ENCODE peak calls at places on chromosomes 12 and 14, in seven cellular contexts. Q, J, E, F, A, W and D are unnamed samples. For H3K9me3, the result is how much of the 10 kb centered on the place peaks cover.

GRCh38 chr12:45669093-45669492 is 60.4 kb upstream of the ARID2 start:
- DNase-seq in Q (no peak), J (no peak), E (no peak), F (no peak), A (no peak), W (no peak), D (no peak)

GRCh38 chr12:49014547-49014946 is 4.0 kb downstream of the PRKAG1 start:
- DNase-seq in Q (peak), J (no peak), E (no peak), F (no peak), A (no peak), W (peak), D (no peak)

GRCh38 chr12:48819986-48820385 is 1.7 kb downstream of the CACNB3 start:
- DNase-seq in Q (no peak), J (no peak), E (no peak), F (no peak), A (no peak), W (no peak), D (no peak)

GRCh38 chr14:25349269-25349668 is 299.3 kb upstream of the STXBP6 start:
- DNase-seq in Q (no peak), J (no peak), E (no peak), F (no peak), A (peak), W (no peak), D (no peak)

GRCh38 chr12:94793191-94793595 is 142.8 kb upstream of the TMCC3 start:
- DNase-seq in Q (peak), J (no peak), E (no peak), F (no peak), A (no peak), W (no peak), D (no peak)

GRCh38 chr14:54109521-54110120 is 153.0 kb upstream of the BMP4 start:
- DNase-seq in Q (no peak), J (no peak), E (no peak), F (no peak), A (no peak), W (peak), D (no peak)

GRCh38 chr12:79508622-79509021 is 182.1 kb downstream of the PAWR start:
- DNase-seq in Q (no peak), J (no peak), E (no peak), F (no peak), A (no peak), W (no peak), D (no peak)

GRCh38 chr12:94707892-94708291 is 57.5 kb upstream of the TMCC3 start:
- DNase-seq in Q (peak), J (no peak), E (no peak), F (peak), A (peak), W (no peak), D (no peak)

GRCh38 chr14:105891631-105892452 is 365.5 kb downstream of the TMEM121 start:
- DNase-seq in Q (no peak), J (peak), E (no peak), F (no peak), A (no peak), W (no peak), D (no peak)

GRCh38 chr12:94318178-94318577 is 141.5 kb downstream of the CEP83 start:
- DNase-seq in Q (no peak), J (no peak), E (no peak), F (no peak), A (no peak), W (no peak), D (no peak)

GRCh38 chr14:50533806-50534205 is 1.4 kb upstream of the MAP4K5 start:
- DNase-seq in Q (no peak), J (no peak), E (no peak), F (no peak), A (no peak), W (peak), D (no peak)

GRCh38 chr14:38442208-38442607 is 186.3 kb upstream of the CLEC14A start:
- DNase-seq in Q (peak), J (no peak), E (no peak), F (no peak), A (no peak), W (no peak), D (no peak)

GRCh38 chr12:7155471-7156034 is 25.4 kb downstream of the CLSTN3 start:
- DNase-seq in Q (peak), J (peak), E (no peak), F (no peak), A (no peak), W (peak), D (no peak)

GRCh38 chr12:93378373-93379310 is 917 bp downstream of the NUDT4 start:
- DNase-seq in Q (peak), J (peak), E (peak), F (peak), A (peak), W (peak), D (peak)

GRCh38 chr14:96126783-96127271 is 77.8 kb upstream of the BDKRB2 start:
- DNase-seq in Q (no peak), J (no peak), E (no peak), F (peak), A (no peak), W (no peak), D (no peak)

GRCh38 chr12:53750812-53751335 is 905 bp downstream of the CISTR start:
- DNase-seq in Q (no peak), J (peak), E (no peak), F (no peak), A (peak), W (no peak), D (no peak)

GRCh38 chr12:85516667-85517325 is 236.8 kb downstream of the ALX1 start:
- DNase-seq in Q (no peak), J (no peak), E (no peak), F (no peak), A (no peak), W (peak), D (no peak)

GRCh38 chr14:31829256-31829923 is 247.7 kb upstream of the ARHGAP5 start:
- DNase-seq in Q (peak), J (no peak), E (no peak), F (no peak), A (no peak), W (peak), D (peak)

GRCh38 chr14:102930753-102931579 is 8.5 kb downstream of the AMN start:
- DNase-seq in Q (peak), J (peak), E (no peak), F (peak), A (no peak), W (peak), D (no peak)

GRCh38 chr12:109258201-109258600 is 50.9 kb downstream of the FOXN4 start:
- DNase-seq in Q (no peak), J (no peak), E (no peak), F (no peak), A (no peak), W (no peak), D (no peak)

GRCh38 chr12:109099426-109100020 is 2.1 kb downstream of the UNG start:
- DNase-seq in Q (no peak), J (no peak), E (no peak), F (no peak), A (no peak), W (no peak), D (no peak)

GRCh38 chr12:578743-579449 is 84.3 kb downstream of the NINJ2 start:
- DNase-seq in Q (no peak), J (no peak), E (no peak), F (no peak), A (no peak), W (no peak), D (peak)

GRCh38 chr12:25151476-25151875 is 43.5 kb downstream of the DNAI7 start:
- DNase-seq in Q (peak), J (no peak), E (peak), F (peak), A (no peak), W (peak), D (no peak)

GRCh38 chr14:43413094-43413493 is 1094.0 kb downstream of the FSCB start:
- DNase-seq in Q (no peak), J (no peak), E (no peak), F (no peak), A (no peak), W (no peak), D (no peak)

GRCh38 chr12:23884909-23885308 is 64.6 kb downstream of the SOX5 start:
- DNase-seq in Q (no peak), J (no peak), E (no peak), F (no peak), A (no peak), W (no peak), D (no peak)

GRCh38 chr12:79119796-79120195 is 255.2 kb downstream of the SYT1 start:
- DNase-seq in Q (peak), J (no peak), E (no peak), F (no peak), A (no peak), W (no peak), D (no peak)

GRCh38 chr12:126163984-126164383 is 1098.7 kb downstream of the AACS start:
- DNase-seq in Q (no peak), J (no peak), E (no peak), F (no peak), A (no peak), W (no peak), D (no peak)

GRCh38 chr12:72966684-72967083 is 694.5 kb downstream of the TRHDE start:
- DNase-seq in Q (no peak), J (no peak), E (no peak), F (no peak), A (no peak), W (no peak), D (no peak)

GRCh38 chr12:46557539-46558373 is 185.2 kb upstream of the SLC38A2 start:
- DNase-seq in Q (peak), J (no peak), E (no peak), F (no peak), A (no peak), W (peak), D (no peak)

GRCh38 chr14:53151523-53151866 is 1.6 kb downstream of the DDHD1 start:
- DNase-seq in Q (no peak), J (no peak), E (no peak), F (no peak), A (peak), W (no peak), D (no peak)

GRCh38 chr14:74401504-74402241 is 24.3 kb downstream of the SYNDIG1L start:
- DNase-seq in Q (no peak), J (no peak), E (no peak), F (peak), A (peak), W (no peak), D (no peak)

GRCh38 chr14:35161231-35161630 is 38.9 kb downstream of the PRORP start:
- DNase-seq in Q (peak), J (no peak), E (no peak), F (no peak), A (no peak), W (peak), D (no peak)

GRCh38 chr12:25960176-25960575 is 1.7 kb downstream of the RASSF8 start:
- DNase-seq in Q (peak), J (no peak), E (peak), F (no peak), A (peak), W (peak), D (no peak)

GRCh38 chr12:68367136-68367535 is 35.0 kb upstream of the MDM1 start:
- DNase-seq in Q (no peak), J (no peak), E (no peak), F (no peak), A (no peak), W (no peak), D (no peak)

GRCh38 chr12:116524311-116524710 is 34.9 kb upstream of the MAP1LC3B2 start:
- DNase-seq in Q (no peak), J (no peak), E (no peak), F (no peak), A (no peak), W (no peak), D (no peak)

GRCh38 chr12:6766651-6767300 is 613 bp downstream of the PTMS start:
- DNase-seq in Q (peak), J (peak), E (peak), F (peak), A (peak), W (peak), D (peak)

DNA sequence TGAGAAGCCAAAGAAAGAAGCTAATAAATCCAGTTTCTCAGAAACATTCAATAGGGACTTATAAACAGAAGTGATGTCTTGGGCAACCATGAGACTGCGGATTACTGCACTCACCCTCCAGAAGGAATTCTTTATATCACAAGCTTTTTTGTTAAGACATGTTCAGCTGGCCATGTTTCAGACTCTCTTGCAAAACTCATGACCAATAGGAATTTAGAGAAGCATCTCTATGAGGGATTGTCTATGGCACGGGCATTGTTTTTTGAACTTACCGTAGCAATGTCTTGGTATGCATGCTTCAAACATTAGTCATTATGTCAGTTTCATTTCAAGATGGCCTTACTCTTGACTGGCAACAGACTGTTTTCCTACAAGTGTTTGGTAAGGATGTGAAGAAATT is 15.5 kb upstream of the ZNF268 start:
- DNase-seq in Q (no peak), J (no peak), E (no peak), F (no peak), A (no peak), W (peak), D (no peak)
- H3K9me3 ChIP-seq in Q (under half), J (half or more), E (half or more), F (under half), A (under half), W (under half), D (under half)

GRCh38 chr14:79584679-79585078 is 626.6 kb downstream of the DIO2 start:
- DNase-seq in Q (peak), J (no peak), E (no peak), F (no peak), A (no peak), W (peak), D (no peak)
- TF ChIP-seq CTCF in Q (peak), J (no peak), E (peak), F (no peak), A (no peak), W (no peak), D (no peak)

DNA sequence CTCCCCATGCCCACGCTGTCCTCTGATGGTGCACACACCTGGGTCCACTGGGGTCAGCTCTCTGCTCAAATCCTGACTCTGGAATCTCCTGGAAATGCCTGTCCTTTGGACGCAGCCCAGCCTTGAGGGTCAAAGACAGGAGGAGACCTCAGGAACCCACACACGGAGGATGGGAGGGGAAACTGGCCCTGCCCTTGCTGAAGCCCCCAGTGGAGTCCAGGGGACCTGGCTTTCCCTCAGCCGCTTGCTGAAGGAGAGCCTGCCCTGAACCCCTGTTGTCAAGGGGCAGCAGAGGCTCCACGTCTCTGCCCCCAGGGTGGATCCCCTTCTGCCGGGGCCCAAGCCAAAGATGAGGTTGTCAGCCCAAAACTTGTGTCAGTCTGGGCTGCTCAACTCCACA is 16.9 kb downstream of the GALNT9 start:
- DNase-seq in Q (no peak), J (peak), E (no peak), F (no peak), A (no peak), W (no peak), D (no peak)
- H3K9me3 ChIP-seq in Q (under half), J (under half), E (under half), F (under half), A (under half), W (under half), D (under half)

GRCh38 chr12:118068361-118068958 is 7.5 kb upstream of the WSB2 start:
- DNase-seq in Q (no peak), J (no peak), E (no peak), F (no peak), A (no peak), W (no peak), D (no peak)
- TF ChIP-seq CTCF in Q (no peak), J (no peak), E (no peak), F (no peak), A (no peak), W (no peak), D (no peak)

GRCh38 chr12:31672521-31672920 is 13.0 kb downstream of the ETFBKMT start:
- DNase-seq in Q (no peak), J (no peak), E (no peak), F (no peak), A (no peak), W (no peak), D (no peak)

GRCh38 chr12:31664038-31664437 is 4.5 kb downstream of the ETFBKMT start:
- DNase-seq in Q (no peak), J (no peak), E (no peak), F (no peak), A (no peak), W (no peak), D (no peak)

DNA sequence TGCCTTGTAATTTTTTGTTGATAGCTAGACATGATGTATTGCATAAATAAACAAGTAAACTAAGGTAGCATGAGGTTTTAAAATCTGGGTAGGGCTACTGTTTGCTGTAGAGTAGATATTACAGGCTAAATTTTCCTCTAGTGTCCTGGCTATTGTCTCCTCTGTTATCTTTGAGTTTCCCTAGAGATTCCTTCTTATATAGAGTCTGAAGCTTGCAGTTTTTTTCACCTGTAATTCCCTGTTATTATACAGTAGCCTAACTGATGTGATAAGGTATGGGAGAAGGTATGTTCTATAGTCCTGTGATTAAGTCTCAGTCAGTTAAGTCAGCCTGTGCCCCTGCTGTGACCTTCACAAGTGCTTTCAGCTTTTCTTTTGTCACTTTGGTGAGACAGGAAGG is 9.5 kb downstream of the ETFBKMT start:
- DNase-seq in Q (no peak), J (no peak), E (no peak), F (no peak), A (no peak), W (no peak), D (no peak)
- H3K9me3 ChIP-seq in Q (under half), J (under half), E (under half), F (under half), A (under half), W (under half), D (under half)

GRCh38 chr12:47786662-47786974 is 13.6 kb downstream of the SLC48A1 start:
- DNase-seq in Q (no peak), J (no peak), E (no peak), F (no peak), A (no peak), W (no peak), D (no peak)
- TF ChIP-seq CTCF in Q (no peak), J (no peak), E (no peak), F (no peak), A (no peak), W (no peak), D (no peak)

DNA sequence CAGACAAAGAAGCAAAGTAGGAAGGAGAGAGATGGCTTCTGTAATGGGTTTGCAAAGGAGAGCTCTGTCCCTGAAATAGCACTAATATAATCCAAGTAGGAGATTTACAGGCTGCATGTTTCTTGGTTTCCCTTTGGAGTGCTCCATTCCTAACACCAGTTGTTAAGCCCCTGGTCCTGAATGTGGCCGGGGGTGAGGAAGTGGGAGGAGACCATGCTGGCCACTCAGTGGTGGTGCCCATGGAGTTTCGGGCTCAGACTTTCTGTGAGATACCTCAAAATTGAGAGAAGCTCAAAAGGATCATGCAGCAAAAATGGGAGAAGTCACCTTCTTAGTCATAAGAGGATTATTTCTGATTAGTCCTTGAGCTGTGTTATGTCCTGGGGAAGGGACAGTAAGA is 88.5 kb downstream of the DAD1 start:
- DNase-seq in Q (no peak), J (no peak), E (no peak), F (no peak), A (no peak), W (no peak), D (no peak)
- H3K9me3 ChIP-seq in Q (under half), J (under half), E (under half), F (under half), A (under half), W (under half), D (under half)

GRCh38 chr12:82025462-82025861 is 266.3 kb upstream of the PPFIA2 start:
- DNase-seq in Q (no peak), J (no peak), E (no peak), F (no peak), A (no peak), W (no peak), D (no peak)

GRCh38 chr12:82015623-82016347 is 256.6 kb upstream of the PPFIA2 start:
- DNase-seq in Q (no peak), J (no peak), E (no peak), F (no peak), A (no peak), W (no peak), D (no peak)

GRCh38 chr12:82019533-82019932 is 260.4 kb upstream of the PPFIA2 start:
- DNase-seq in Q (peak), J (no peak), E (no peak), F (no peak), A (peak), W (no peak), D (no peak)
- TF ChIP-seq CTCF in Q (peak), J (peak), E (no peak), F (no peak), A (no peak), W (peak), D (no peak)

GRCh38 chr14:40074169-40074568 is 641.9 kb upstream of the FBXO33 start:
- DNase-seq in Q (no peak), J (no peak), E (no peak), F (no peak), A (no peak), W (no peak), D (peak)

DNA sequence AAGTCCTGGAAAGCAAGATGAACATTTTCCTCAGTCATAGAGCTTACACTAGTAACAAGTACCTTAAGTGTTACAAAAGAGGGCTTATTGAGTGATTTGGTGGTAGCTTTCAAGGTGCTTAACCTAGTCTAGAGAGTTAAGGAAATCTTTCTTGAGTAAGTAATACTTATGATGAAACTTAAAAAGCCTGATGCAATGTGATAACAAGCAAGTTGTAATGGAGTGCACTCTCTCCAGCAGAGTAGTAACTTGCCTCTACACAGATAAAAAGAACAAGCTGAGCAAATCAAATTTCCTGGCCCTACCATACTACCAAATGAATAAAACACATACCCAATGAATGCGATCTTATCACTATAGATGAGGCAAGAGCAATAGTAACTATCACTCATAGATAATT is 639.9 kb upstream of the FBXO33 start:
- DNase-seq in Q (no peak), J (no peak), E (no peak), F (no peak), A (no peak), W (no peak), D (no peak)
- H3K9me3 ChIP-seq in Q (under half), J (under half), E (under half), F (under half), A (under half), W (under half), D (under half)